ENCODE peak calls at places on chromosomes 3 and 15, in ten cellular contexts. V is mammary epithelial cell, M is fibroblast of lung, K is fibroblast of mammary gland, U is vagina, P is BE2C, T is endodermal cell, A is A549, Q is right lobe of liver, R is esophagus muscularis mucosa. O is an unnamed sample.

GRCh38 chr3:7630925-7631324 is 770.0 kb downstream of the GRM7 start:
- DNase-seq in V (no peak), M (peak; percentile 43), K (peak; percentile 39), U (no peak), P (peak; percentile 81), T (no peak), A (no peak), Q (peak; percentile 72), R (no peak), O (peak; percentile 7)

GRCh38 chr3:48215466-48215865 is 7.8 kb upstream of the CAMP start:
- DNase-seq in V (no peak), M (peak; percentile 57), K (peak; percentile 52), U (peak; percentile 94), P (no peak), T (no peak), A (no peak), Q (no peak), R (no peak), O (no peak)

GRCh38 chr3:135887220-135887619 is 78.3 kb upstream of the PPP2R3A start:
- DNase-seq in V (peak; percentile 93), M (peak; percentile 36), K (peak; percentile 95), U (no peak), P (no peak), T (no peak), A (no peak), Q (no peak), R (no peak), O (no peak)

GRCh38 chr3:127783166-127783565 is 39.1 kb downstream of the MGLL start:
- DNase-seq in V (no peak), M (no peak), K (no peak), U (no peak), P (no peak), T (no peak), A (no peak), Q (no peak), R (no peak), O (no peak)

GRCh38 chr15:62110000-62110851 is 43.4 kb downstream of the C2CD4A start:
- DNase-seq in V (peak; percentile 77), M (peak; percentile 54), K (peak; percentile 82), U (no peak), P (peak; percentile 92), T (no peak), A (peak; percentile 42), Q (peak; percentile 50), R (peak; percentile 85), O (peak; percentile 54)

GRCh38 chr3:187852842-187853727 is 107.8 kb upstream of the BCL6 start:
- DNase-seq in V (peak; percentile 74), M (no peak), K (no peak), U (no peak), P (no peak), T (no peak), A (no peak), Q (peak; percentile 32), R (peak; percentile 78), O (no peak)

GRCh38 chr3:8503871-8504610 is 2.4 kb downstream of the LMCD1 start:
- DNase-seq in V (no peak), M (no peak), K (peak; percentile 36), U (no peak), P (no peak), T (no peak), A (no peak), Q (no peak), R (no peak), O (peak; percentile 57)

GRCh38 chr15:93716615-93717221 is 514.6 kb upstream of the MCTP2 start:
- DNase-seq in V (no peak), M (no peak), K (no peak), U (no peak), P (no peak), T (peak; percentile 51), A (no peak), Q (no peak), R (no peak), O (no peak)

GRCh38 chr15:64653757-64654156 is 121.6 kb downstream of the RBPMS2 start:
- DNase-seq in V (no peak), M (peak; percentile 64), K (peak; percentile 46), U (no peak), P (no peak), T (no peak), A (no peak), Q (no peak), R (no peak), O (peak; percentile 49)

GRCh38 chr3:127484601-127485388 is 105.7 kb downstream of the TPRA1 start:
- DNase-seq in V (peak; percentile 16), M (no peak), K (no peak), U (peak; percentile 69), P (no peak), T (peak; percentile 22), A (no peak), Q (no peak), R (no peak), O (no peak)

GRCh38 chr3:151935451-151935850 is 62.0 kb downstream of the SUCNR1 start:
- DNase-seq in V (no peak), M (peak; percentile 19), K (no peak), U (no peak), P (no peak), T (no peak), A (no peak), Q (no peak), R (no peak), O (no peak)

GRCh38 chr15:100707229-100707628 is 104.8 kb downstream of the ASB7 start:
- DNase-seq in V (no peak), M (no peak), K (no peak), U (peak; percentile 16), P (no peak), T (peak; percentile 51), A (no peak), Q (no peak), R (no peak), O (no peak)

GRCh38 chr3:52118156-52118875 is 35.9 kb downstream of the POC1A start:
- DNase-seq in V (no peak), M (no peak), K (no peak), U (no peak), P (no peak), T (no peak), A (no peak), Q (no peak), R (no peak), O (no peak)

GRCh38 chr3:131142580-131142979 is 115.9 kb downstream of the NEK11 start:
- DNase-seq in V (no peak), M (peak; percentile 4), K (peak; percentile 6), U (no peak), P (no peak), T (no peak), A (no peak), Q (no peak), R (no peak), O (no peak)

DNA sequence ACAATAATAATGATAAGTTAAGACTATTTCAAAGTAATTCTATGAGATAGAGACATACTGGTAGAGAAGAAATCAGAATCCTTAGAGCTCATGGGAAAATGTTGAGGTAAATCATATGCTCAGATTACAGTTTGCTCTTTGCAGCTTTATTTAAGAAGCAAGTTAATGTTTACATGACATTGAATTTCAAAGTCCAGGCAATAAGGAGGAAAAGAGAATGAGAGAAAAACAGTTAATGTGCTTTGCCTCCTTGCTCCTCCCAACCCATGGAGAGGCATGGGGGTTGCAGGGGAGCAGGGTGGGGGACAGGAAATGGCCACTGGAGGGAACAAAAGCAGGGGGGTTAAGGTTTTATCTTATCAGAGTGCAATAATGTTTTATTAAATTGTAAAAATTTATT is 42.2 kb upstream of the ZBTB38 start:
- DNase-seq in V (no peak), M (peak; percentile 34), K (no peak), U (no peak), P (no peak), T (no peak), A (no peak), Q (no peak), R (no peak), O (no peak)
- H3K4me3 ChIP-seq in V (no peak overlapping the region), M (no peak overlapping the region), K (no peak overlapping the region), U (no peak overlapping the region), P (no peak overlapping the region), T (no peak overlapping the region), A (no peak overlapping the region), Q (no peak overlapping the region), R (no peak overlapping the region), O (no peak overlapping the region)

GRCh38 chr3:150738688-150739087 is 24.3 kb downstream of the SIAH2 start:
- DNase-seq in V (no peak), M (no peak), K (peak; percentile 47), U (no peak), P (no peak), T (no peak), A (no peak), Q (no peak), R (no peak), O (no peak)

GRCh38 chr3:150740733-150741496 is 22.1 kb downstream of the SIAH2 start:
- DNase-seq in V (no peak), M (no peak), K (no peak), U (no peak), P (no peak), T (no peak), A (no peak), Q (peak; percentile 81), R (no peak), O (no peak)

GRCh38 chr3:150737874-150738679 is 24.9 kb downstream of the SIAH2 start:
- DNase-seq in V (peak; percentile 84), M (peak; percentile 41), K (peak; percentile 62), U (peak; percentile 86), P (no peak), T (peak; percentile 90), A (no peak), Q (peak; percentile 43), R (peak; percentile 70), O (no peak)

GRCh38 chr3:150739877-150740645 is 22.9 kb downstream of the SIAH2 start:
- DNase-seq in V (no peak), M (no peak), K (no peak), U (no peak), P (no peak), T (no peak), A (no peak), Q (no peak), R (no peak), O (no peak)

GRCh38 chr3:150739200-150739863 is 23.6 kb downstream of the SIAH2 start:
- DNase-seq in V (no peak), M (no peak), K (no peak), U (no peak), P (no peak), T (no peak), A (no peak), Q (no peak), R (no peak), O (no peak)
- H3K4me3 ChIP-seq in V (no peak overlapping the region), M (no peak overlapping the region), K (no peak overlapping the region), U (no peak overlapping the region), P (no peak overlapping the region), T (no peak overlapping the region), A (no peak overlapping the region), Q (no peak overlapping the region), R (no peak overlapping the region), O (no peak overlapping the region)

GRCh38 chr15:47725924-47726323 is 8.6 kb downstream of the SEMA6D start:
- DNase-seq in V (no peak), M (peak; percentile 22), K (no peak), U (no peak), P (no peak), T (no peak), A (no peak), Q (no peak), R (no peak), O (no peak)
- H3K4me3 ChIP-seq in V (no peak overlapping the region), M (no peak overlapping the region), K (no peak overlapping the region), U (no peak overlapping the region), P (no peak overlapping the region), T (peak overlapping the region; percentile 1), A (no peak overlapping the region), Q (no peak overlapping the region), R (no peak overlapping the region), O (no peak overlapping the region)

DNA sequence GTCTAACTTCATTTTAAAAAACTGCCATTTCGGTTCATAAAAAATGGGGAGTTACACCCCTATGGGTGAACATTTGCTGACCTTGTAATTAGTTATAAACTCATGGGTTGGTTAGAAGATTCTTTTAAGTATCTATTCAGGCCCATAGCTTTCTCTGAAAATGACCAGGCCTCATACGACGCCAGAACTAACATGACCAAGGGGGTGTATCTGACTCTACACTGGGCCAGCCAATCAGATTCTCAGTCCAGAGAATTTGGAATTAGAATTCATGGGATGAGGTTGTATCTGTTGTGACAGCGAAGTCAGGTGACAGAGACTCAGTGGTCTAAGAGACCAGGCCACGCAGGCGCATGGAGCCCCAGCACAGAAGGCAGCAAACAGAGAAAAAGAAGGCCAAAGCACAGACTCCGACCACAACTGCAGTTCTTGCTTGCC is 981.4 kb downstream of the FHIT start:
- DNase-seq in V (no peak), M (no peak), K (no peak), U (no peak), P (no peak), T (no peak), A (no peak), Q (no peak), R (no peak), O (no peak)
- H3K4me3 ChIP-seq in V (no peak overlapping the region), M (no peak overlapping the region), K (no peak overlapping the region), U (no peak overlapping the region), P (no peak overlapping the region), T (no peak overlapping the region), A (no peak overlapping the region), Q (no peak overlapping the region), R (no peak overlapping the region), O (no peak overlapping the region)